ENCODE peak calls at places on chromosomes 6 and 20, in six cellular contexts. B is neural progenitor cell, E is HCT116, N is hepatocyte, C is uterus, P is fibroblast of lung. K is an unnamed sample. For H3K4me1, the result is how much of the 10 kb centered on the place peaks cover.

GRCh38 chr6:166381733-166382499 is 824 bp downstream of the MPC1 start:
- DNase-seq in B (peak), E (peak), N (peak), C (peak), P (peak), K (peak)

GRCh38 chr20:38261054-38261390 is 487 bp upstream of the KIAA1755 start:
- DNase-seq in B (no peak), E (no peak), N (no peak), C (no peak), P (no peak), K (no peak)

GRCh38 chr6:189676-190075 is 102.6 kb upstream of the DUSP22 start:
- DNase-seq in B (no peak), E (no peak), N (no peak), C (no peak), P (no peak), K (no peak)

GRCh38 chr6:36968266-36968977 is 13.9 kb downstream of the PI16 start:
- DNase-seq in B (no peak), E (no peak), N (no peak), C (no peak), P (peak), K (peak)

GRCh38 chr20:34512266-34512954 is 3.8 kb upstream of the DYNLRB1 start:
- DNase-seq in B (no peak), E (no peak), N (no peak), C (no peak), P (peak), K (no peak)

GRCh38 chr6:156410649-156411048 is 366.5 kb upstream of the ARID1B start:
- DNase-seq in B (no peak), E (no peak), N (no peak), C (no peak), P (no peak), K (no peak)

GRCh38 chr20:52279667-52280180 is 88.1 kb upstream of the ZFP64 start:
- DNase-seq in B (no peak), E (no peak), N (peak), C (no peak), P (peak), K (no peak)

GRCh38 chr20:61531553-61532345 is 279.7 kb downstream of the CDH4 start:
- DNase-seq in B (no peak), E (no peak), N (peak), C (no peak), P (peak), K (no peak)

GRCh38 chr6:52595796-52596130 is 18.9 kb upstream of the TRAM2 start:
- DNase-seq in B (no peak), E (no peak), N (no peak), C (no peak), P (no peak), K (no peak)

GRCh38 chr6:3786131-3786530 is 34.6 kb upstream of the PXDC1 start:
- DNase-seq in B (no peak), E (no peak), N (no peak), C (no peak), P (peak), K (no peak)

GRCh38 chr6:156975414-156975813 is 198.2 kb downstream of the ARID1B start:
- DNase-seq in B (no peak), E (no peak), N (no peak), C (no peak), P (no peak), K (no peak)

GRCh38 chr20:63453029-63453523 is 19.4 kb downstream of the KCNQ2 start:
- DNase-seq in B (no peak), E (no peak), N (no peak), C (no peak), P (no peak), K (no peak)

GRCh38 chr20:63641146-63641791 is 12.0 kb downstream of the STMN3 start:
- DNase-seq in B (no peak), E (no peak), N (no peak), C (no peak), P (no peak), K (no peak)

GRCh38 chr6:41214559-41215238 is 13.4 kb upstream of the TREML4 start:
- DNase-seq in B (no peak), E (no peak), N (peak), C (no peak), P (no peak), K (no peak)

GRCh38 chr20:34639755-34640222 is 37.1 kb downstream of the PIGU start:
- DNase-seq in B (no peak), E (no peak), N (peak), C (no peak), P (no peak), K (no peak)

GRCh38 chr20:23449400-23449799 is 3.3 kb downstream of the CST11 start:
- DNase-seq in B (no peak), E (no peak), N (no peak), C (no peak), P (no peak), K (no peak)

GRCh38 chr6:128280960-128281359 is 239.4 kb downstream of the PTPRK start:
- DNase-seq in B (peak), E (no peak), N (no peak), C (no peak), P (no peak), K (no peak)

GRCh38 chr6:11732036-11732545 is 46.5 kb downstream of the ADTRP start:
- DNase-seq in B (no peak), E (no peak), N (no peak), C (peak), P (peak), K (peak)

GRCh38 chr20:46568570-46569129 is 18.2 kb upstream of the OCSTAMP start:
- DNase-seq in B (no peak), E (no peak), N (peak), C (peak), P (peak), K (peak)

GRCh38 chr6:113632220-113632864 is 224.8 kb upstream of the MARCKS start:
- DNase-seq in B (no peak), E (peak), N (peak), C (no peak), P (peak), K (peak)

GRCh38 chr6:96939019-96939805 is 14.7 kb downstream of the KLHL32 start:
- DNase-seq in B (no peak), E (peak), N (no peak), C (no peak), P (peak), K (no peak)

GRCh38 chr6:105251689-105252088 is 71.9 kb upstream of the POPDC3 start:
- DNase-seq in B (no peak), E (no peak), N (no peak), C (no peak), P (no peak), K (no peak)

GRCh38 chr20:63120286-63121090 is 95.4 kb downstream of the YTHDF1 start:
- DNase-seq in B (no peak), E (no peak), N (no peak), C (no peak), P (no peak), K (peak)

GRCh38 chr6:158629376-158630221 is 14.9 kb downstream of the DYNLT1 start:
- DNase-seq in B (peak), E (no peak), N (no peak), C (no peak), P (no peak), K (no peak)

GRCh38 chr20:41177636-41178035 is 40.3 kb downstream of the PLCG1 start:
- DNase-seq in B (no peak), E (peak), N (peak), C (peak), P (peak), K (no peak)

GRCh38 chr6:27238010-27238983 is 9.2 kb upstream of the PRSS16 start:
- DNase-seq in B (peak), E (no peak), N (no peak), C (no peak), P (no peak), K (no peak)

GRCh38 chr6:45946352-45946751 is 69.3 kb downstream of the CLIC5 start:
- DNase-seq in B (peak), E (no peak), N (peak), C (peak), P (peak), K (no peak)

GRCh38 chr6:111958534-111958933 is 85.3 kb upstream of the FYN start:
- DNase-seq in B (no peak), E (no peak), N (no peak), C (no peak), P (no peak), K (no peak)

GRCh38 chr6:18280084-18280483 is 15.8 kb upstream of the DEK start:
- DNase-seq in B (peak), E (no peak), N (no peak), C (no peak), P (no peak), K (no peak)

GRCh38 chr20:62924567-62925419 is 1.5 kb downstream of the DIDO1 start:
- DNase-seq in B (no peak), E (no peak), N (peak), C (no peak), P (peak), K (no peak)

GRCh38 chr6:30213654-30213998 is 420 bp upstream of the TRIM26 start:
- DNase-seq in B (no peak), E (no peak), N (no peak), C (no peak), P (no peak), K (no peak)
- TF ChIP-seq CTCF in B (no peak), E (no peak), N (peak), C (no peak), P (no peak), K (no peak)

DNA sequence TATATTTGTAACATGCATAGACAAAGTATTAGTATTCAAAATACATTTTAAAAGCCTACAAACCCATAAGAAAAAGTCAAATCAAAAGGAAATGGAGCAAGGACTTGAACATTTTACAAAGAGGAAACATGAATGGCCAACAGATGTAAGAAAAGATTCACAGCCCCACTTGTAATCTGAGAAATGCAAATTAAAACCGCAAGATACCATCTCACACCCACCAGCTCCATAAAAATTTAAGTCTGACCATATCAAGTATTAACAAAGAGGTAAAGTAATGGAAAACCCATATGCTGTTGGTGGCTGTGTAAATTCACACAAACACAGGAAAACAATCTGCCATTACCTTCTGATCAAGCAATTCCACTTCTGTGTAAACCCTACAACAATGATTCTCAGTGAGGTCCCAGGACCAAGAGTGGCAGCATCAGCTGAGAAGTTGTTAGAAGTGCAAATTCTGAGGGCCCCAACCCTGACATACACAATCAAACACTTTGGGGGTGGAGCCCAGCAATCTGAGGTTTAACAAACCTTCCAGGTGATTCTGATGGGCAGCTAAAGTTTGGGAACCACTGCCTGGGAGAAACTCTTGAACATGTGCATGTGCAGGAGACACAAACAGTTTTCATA is 30.9 kb downstream of the BCL2L1 start:
- DNase-seq in B (no peak), E (no peak), N (no peak), C (no peak), P (no peak), K (no peak)
- H3K4me3 ChIP-seq in B (no peak), E (no peak), N (no peak), C (no peak), P (no peak), K (no peak)

GRCh38 chr6:35311390-35312075 is 13.9 kb downstream of the DEF6 start:
- DNase-seq in B (no peak), E (no peak), N (no peak), C (no peak), P (no peak), K (no peak)

GRCh38 chr6:35310265-35310831 is 12.7 kb downstream of the DEF6 start:
- DNase-seq in B (no peak), E (no peak), N (no peak), C (no peak), P (no peak), K (no peak)

GRCh38 chr6:35312076-35312762 is 14.6 kb downstream of the DEF6 start:
- DNase-seq in B (no peak), E (no peak), N (no peak), C (no peak), P (no peak), K (no peak)

GRCh38 chr6:35309611-35310264 is 12.1 kb downstream of the DEF6 start:
- DNase-seq in B (no peak), E (no peak), N (no peak), C (no peak), P (no peak), K (no peak)

DNA sequence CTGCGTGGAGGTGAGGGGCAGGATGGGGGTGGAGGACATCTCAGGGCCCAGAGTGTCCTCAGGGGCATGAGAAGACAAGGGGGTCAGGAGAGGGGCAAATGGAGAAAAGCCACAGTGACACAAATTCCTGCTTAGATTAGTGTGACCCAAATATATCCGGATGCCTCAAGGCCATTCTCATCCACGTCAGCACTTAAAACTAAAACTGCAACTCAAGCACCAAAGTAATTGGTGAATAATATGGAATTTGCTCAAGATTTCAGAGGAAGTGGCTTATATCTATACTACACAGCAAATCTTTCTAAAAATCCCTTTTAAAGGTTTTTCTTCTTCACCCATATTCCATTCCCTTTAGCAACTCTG is 15.1 kb downstream of the DEF6 start:
- DNase-seq in B (no peak), E (no peak), N (no peak), C (no peak), P (no peak), K (no peak)
- H3K4me1 ChIP-seq in B (under half), E (under half), N (under half), C (under half), P (under half), K (under half)

DNA sequence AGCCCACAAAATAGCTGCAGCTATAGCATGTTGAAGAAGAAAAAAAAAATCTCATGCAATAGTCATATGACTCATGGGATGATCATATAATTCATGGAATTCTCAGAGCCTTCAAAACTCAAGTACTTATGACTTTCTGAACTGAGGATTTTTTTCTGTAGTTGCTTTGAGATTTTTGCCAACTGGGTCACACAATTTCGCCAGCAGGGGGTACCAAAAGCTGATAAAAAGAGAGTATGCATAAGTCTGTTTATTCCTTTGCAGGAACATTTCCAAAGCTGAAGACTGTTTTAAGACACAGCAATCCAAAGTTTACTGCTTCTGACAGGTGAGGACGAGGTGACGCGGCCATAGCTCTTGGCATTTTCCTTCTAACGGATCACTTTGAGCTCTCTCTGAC is 586.1 kb upstream of the CHD6 start:
- DNase-seq in B (peak), E (no peak), N (peak), C (no peak), P (no peak), K (no peak)
- TF ChIP-seq CTCF in B (peak), E (no peak), N (peak), C (no peak), P (no peak), K (peak)

DNA sequence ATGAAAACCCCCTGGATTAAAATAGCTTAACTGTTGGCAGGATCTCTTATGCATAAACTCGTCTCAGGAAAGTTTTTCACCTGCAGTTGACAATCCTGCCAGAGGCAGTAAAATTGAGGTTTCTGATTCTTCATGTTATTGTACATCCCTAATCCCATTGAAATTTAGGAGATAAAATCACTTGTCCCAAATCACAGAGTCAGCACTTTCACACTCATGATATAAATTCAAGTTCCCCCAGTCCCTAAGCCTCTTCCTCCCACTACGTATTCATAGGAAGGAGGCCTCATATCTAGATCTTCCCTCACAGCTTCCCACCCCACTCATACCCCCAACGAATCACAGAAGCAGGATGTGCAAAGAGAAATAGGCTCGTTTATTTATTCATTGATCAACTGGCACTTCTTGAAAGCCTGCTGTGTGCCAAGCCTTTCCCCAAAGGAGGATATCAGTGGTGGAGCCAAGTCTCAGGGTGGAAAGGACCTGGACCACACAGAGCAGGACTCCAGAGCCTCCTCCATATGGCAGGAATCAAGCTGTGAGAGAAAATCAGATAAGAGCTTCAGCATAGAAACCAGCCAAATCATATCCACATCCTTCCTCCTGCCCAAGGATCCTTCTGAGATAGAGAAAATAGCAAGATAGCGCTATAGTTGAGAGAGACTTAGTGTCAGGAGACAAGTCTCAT is 2.3 kb downstream of the SLPI start:
- DNase-seq in B (no peak), E (no peak), N (no peak), C (no peak), P (no peak), K (no peak)
- H3K4me3 ChIP-seq in B (no peak), E (no peak), N (no peak), C (no peak), P (no peak), K (no peak)

GRCh38 chr6:167949121-167949684 is 48.3 kb upstream of the KIF25 start:
- DNase-seq in B (no peak), E (no peak), N (no peak), C (no peak), P (no peak), K (no peak)

GRCh38 chr6:167951781-167952511 is 45.5 kb upstream of the KIF25 start:
- DNase-seq in B (no peak), E (no peak), N (no peak), C (no peak), P (no peak), K (no peak)

GRCh38 chr6:167953551-167953950 is 43.9 kb upstream of the KIF25 start:
- DNase-seq in B (no peak), E (no peak), N (no peak), C (no peak), P (no peak), K (no peak)

GRCh38 chr6:167954151-167954550 is 43.3 kb upstream of the KIF25 start:
- DNase-seq in B (no peak), E (no peak), N (no peak), C (no peak), P (no peak), K (no peak)

DNA sequence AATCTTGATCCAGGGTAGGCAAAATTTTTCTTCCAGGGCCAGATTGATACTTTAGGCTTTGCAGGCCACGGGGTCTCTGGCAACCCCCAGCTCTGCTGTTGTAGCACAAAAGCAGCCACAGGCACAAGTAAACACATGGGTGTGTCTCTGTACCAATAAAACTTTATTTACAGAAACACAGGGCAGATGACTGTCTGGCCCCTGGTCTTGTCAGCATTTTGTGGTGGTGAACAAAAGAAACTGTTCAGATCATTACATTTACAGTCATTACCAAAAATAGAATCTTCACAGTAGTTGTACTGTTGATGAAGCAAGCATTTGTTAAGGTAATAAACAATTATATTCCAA is 45.0 kb upstream of the KIF25 start:
- DNase-seq in B (no peak), E (no peak), N (no peak), C (no peak), P (no peak), K (no peak)
- H3K4me1 ChIP-seq in B (under half), E (under half), N (under half), C (under half), P (under half), K (half or more)

K was measured in left ventricle myocardium inferior.